ENCODE peak calls at places on chromosomes 12 and 14, in seven cellular contexts. One of them, this sample, is unnamed.
A peak's percentile ranks its signal among the peaks of the same experiment; 100 is the strongest.

GRCh38 chr14:30855345-30856037 is 18.9 kb upstream of the COCH start:
- DNase-seq in K562: no peak
- DNase-seq in neural progenitor cell: no peak
- DNase-seq in stomach: no peak
- DNase-seq in upper lobe of right lung: no peak
- DNase-seq in psoas muscle: no peak
- DNase-seq in right lobe of liver: no peak
- DNase-seq in this sample: no peak

GRCh38 chr14:71244341-71244740 is 337.1 kb downstream of the PCNX1 start:
- DNase-seq in stomach: no peak
- DNase-seq in K562: no peak
- DNase-seq in upper lobe of right lung: no peak
- DNase-seq in neural progenitor cell: no peak
- DNase-seq in right lobe of liver: no peak
- DNase-seq in psoas muscle: no peak
- DNase-seq in this sample: no peak

GRCh38 chr14:55772521-55772920 is 192.5 kb downstream of the KTN1 start:
- DNase-seq in stomach: no peak
- DNase-seq in K562: no peak
- DNase-seq in psoas muscle: no peak
- DNase-seq in neural progenitor cell: no peak
- DNase-seq in right lobe of liver: no peak
- DNase-seq in upper lobe of right lung: no peak
- DNase-seq in this sample: no peak

GRCh38 chr12:53659011-53659551 is 16.8 kb downstream of the ATP5MC2 start:
- DNase-seq in psoas muscle: no peak
- DNase-seq in upper lobe of right lung: no peak
- DNase-seq in K562: no peak
- DNase-seq in neural progenitor cell: peak; percentile 87
- DNase-seq in stomach: peak; percentile 76
- DNase-seq in right lobe of liver: peak; percentile 87
- DNase-seq in this sample: peak; percentile 69

GRCh38 chr12:108266131-108266530 is 73.0 kb downstream of the CMKLR1 start:
- DNase-seq in right lobe of liver: no peak
- DNase-seq in K562: no peak
- DNase-seq in stomach: no peak
- DNase-seq in upper lobe of right lung: no peak
- DNase-seq in neural progenitor cell: no peak
- DNase-seq in psoas muscle: no peak
- DNase-seq in this sample: no peak

GRCh38 chr12:102421801-102422583 is 58.4 kb downstream of the IGF1 start:
- DNase-seq in upper lobe of right lung: no peak
- DNase-seq in stomach: no peak
- DNase-seq in right lobe of liver: no peak
- DNase-seq in K562: no peak
- DNase-seq in neural progenitor cell: no peak
- DNase-seq in psoas muscle: no peak
- DNase-seq in this sample: no peak

GRCh38 chr12:20272171-20272570 is 96.2 kb upstream of the PDE3A start:
- DNase-seq in neural progenitor cell: no peak
- DNase-seq in right lobe of liver: no peak
- DNase-seq in psoas muscle: no peak
- DNase-seq in stomach: no peak
- DNase-seq in K562: no peak
- DNase-seq in upper lobe of right lung: no peak
- DNase-seq in this sample: no peak

GRCh38 chr14:105917933-105918436 is 391.6 kb downstream of the TMEM121 start:
- DNase-seq in upper lobe of right lung: peak; percentile 40
- DNase-seq in psoas muscle: peak; percentile 26
- DNase-seq in K562: peak; percentile 0
- DNase-seq in neural progenitor cell: no peak
- DNase-seq in stomach: no peak
- DNase-seq in right lobe of liver: peak; percentile 23
- DNase-seq in this sample: no peak

GRCh38 chr12:2359725-2360629 is 307.2 kb downstream of the CACNA1C start:
- DNase-seq in right lobe of liver: no peak
- DNase-seq in neural progenitor cell: no peak
- DNase-seq in stomach: no peak
- DNase-seq in K562: no peak
- DNase-seq in upper lobe of right lung: no peak
- DNase-seq in psoas muscle: no peak
- DNase-seq in this sample: no peak

GRCh38 chr12:89319606-89320005 is 32.7 kb downstream of the DUSP6 start:
- DNase-seq in neural progenitor cell: no peak
- DNase-seq in right lobe of liver: no peak
- DNase-seq in stomach: no peak
- DNase-seq in K562: no peak
- DNase-seq in upper lobe of right lung: no peak
- DNase-seq in psoas muscle: no peak
- DNase-seq in this sample: no peak

GRCh38 chr12:131452444-131452860 is 258.4 kb upstream of the SFSWAP start:
- DNase-seq in neural progenitor cell: peak; percentile 54
- DNase-seq in right lobe of liver: no peak
- DNase-seq in K562: peak; percentile 65
- DNase-seq in psoas muscle: no peak
- DNase-seq in upper lobe of right lung: peak; percentile 66
- DNase-seq in stomach: peak; percentile 18
- DNase-seq in this sample: no peak

GRCh38 chr14:49364752-49365117 is 221.4 kb downstream of the RPS29 start:
- DNase-seq in K562: no peak
- DNase-seq in stomach: no peak
- DNase-seq in upper lobe of right lung: no peak
- DNase-seq in psoas muscle: no peak
- DNase-seq in right lobe of liver: no peak
- DNase-seq in neural progenitor cell: no peak
- DNase-seq in this sample: no peak

GRCh38 chr14:99430491-99430890 is 50.2 kb downstream of the SETD3 start:
- DNase-seq in stomach: peak; percentile 69
- DNase-seq in neural progenitor cell: peak; percentile 43
- DNase-seq in right lobe of liver: no peak
- DNase-seq in psoas muscle: no peak
- DNase-seq in upper lobe of right lung: no peak
- DNase-seq in K562: no peak
- DNase-seq in this sample: no peak

GRCh38 chr12:49546481-49546880 is 7.7 kb downstream of the KCNH3 start:
- DNase-seq in K562: no peak
- DNase-seq in stomach: no peak
- DNase-seq in right lobe of liver: no peak
- DNase-seq in psoas muscle: no peak
- DNase-seq in upper lobe of right lung: peak; percentile 46
- DNase-seq in neural progenitor cell: no peak
- DNase-seq in this sample: no peak
- H3K27me3 ChIP-seq in K562: peaks cover 13% of the 10 kb centered on the region
- H3K27me3 ChIP-seq in stomach: peaks cover 50% of the 10 kb centered on the region
- H3K27me3 ChIP-seq in right lobe of liver: no peaks in the 10 kb centered on the region
- H3K27me3 ChIP-seq in psoas muscle: no peaks in the 10 kb centered on the region
- H3K27me3 ChIP-seq in upper lobe of right lung: peaks cover 36% of the 10 kb centered on the region
- H3K27me3 ChIP-seq in neural progenitor cell: peaks cover 96% of the 10 kb centered on the region
- H3K27me3 ChIP-seq in this sample: peaks cover 67% of the 10 kb centered on the region

DNA sequence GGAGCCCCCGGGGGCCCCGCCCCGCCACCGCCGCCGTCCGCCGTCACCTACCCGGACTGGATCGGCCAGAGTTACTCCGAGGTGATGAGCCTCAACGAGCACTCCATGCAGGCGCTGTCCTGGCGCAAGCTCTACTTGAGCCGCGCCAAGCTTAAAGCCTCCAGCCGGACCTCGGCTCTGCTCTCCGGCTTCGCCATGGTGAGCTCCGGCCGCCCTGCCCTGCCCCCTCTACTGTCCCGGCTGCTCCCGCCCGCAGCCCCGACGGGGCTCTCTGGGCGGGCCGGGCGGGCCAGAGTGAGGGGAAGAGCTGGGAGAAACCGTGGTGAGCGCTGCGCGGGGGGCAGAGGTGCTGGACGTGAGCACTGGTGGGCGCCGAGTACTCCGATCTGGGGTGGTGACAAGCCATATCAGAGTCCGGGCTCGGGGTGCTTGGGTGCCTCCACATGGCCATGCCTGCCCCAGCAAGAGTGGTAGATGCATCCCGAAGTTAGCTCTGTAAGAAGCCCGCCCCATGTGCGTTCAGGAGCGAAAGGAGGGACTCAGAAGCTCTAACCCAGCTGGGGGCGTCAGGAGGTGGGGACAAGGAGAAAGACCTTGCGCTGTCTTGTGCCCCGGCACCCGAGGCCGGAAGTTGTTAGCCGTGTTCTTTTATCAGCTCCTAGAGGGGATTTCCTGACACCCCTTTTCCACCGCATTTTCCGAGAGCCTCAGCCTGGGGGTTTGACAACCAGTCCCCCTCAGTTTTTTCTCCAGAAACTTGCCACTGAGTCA is 708 bp downstream of the ORAI1 start:
- DNase-seq in K562: peak; percentile 57
- DNase-seq in right lobe of liver: peak; percentile 70
- DNase-seq in psoas muscle: peak; percentile 77
- DNase-seq in neural progenitor cell: peak; percentile 84
- DNase-seq in stomach: peak; percentile 58
- DNase-seq in upper lobe of right lung: peak; percentile 86
- DNase-seq in this sample: peak; percentile 61
- TF ChIP-seq CTCF in K562: peak; percentile 18
- TF ChIP-seq CTCF in right lobe of liver: peak; percentile 1
- TF ChIP-seq CTCF in psoas muscle: no peak
- TF ChIP-seq CTCF in neural progenitor cell: no peak
- TF ChIP-seq CTCF in stomach: no peak
- TF ChIP-seq CTCF in upper lobe of right lung: peak; percentile 18
- TF ChIP-seq CTCF in this sample: peak; percentile 7

GRCh38 chr14:58639842-58640484 is 2.2 kb downstream of the DACT1 start:
- DNase-seq in upper lobe of right lung: no peak
- DNase-seq in neural progenitor cell: peak; percentile 68
- DNase-seq in right lobe of liver: no peak
- DNase-seq in K562: peak; percentile 13
- DNase-seq in stomach: no peak
- DNase-seq in psoas muscle: no peak
- DNase-seq in this sample: no peak

GRCh38 chr14:58638231-58639205 is 756 bp downstream of the DACT1 start:
- DNase-seq in stomach: no peak
- DNase-seq in upper lobe of right lung: peak; percentile 70
- DNase-seq in K562: no peak
- DNase-seq in psoas muscle: peak; percentile 60
- DNase-seq in right lobe of liver: no peak
- DNase-seq in neural progenitor cell: peak; percentile 70
- DNase-seq in this sample: peak; percentile 68

GRCh38 chr14:58643366-58643765 is 5.6 kb downstream of the DACT1 start:
- DNase-seq in neural progenitor cell: no peak
- DNase-seq in stomach: no peak
- DNase-seq in upper lobe of right lung: no peak
- DNase-seq in K562: no peak
- DNase-seq in psoas muscle: no peak
- DNase-seq in right lobe of liver: no peak
- DNase-seq in this sample: no peak

GRCh38 chr14:58641509-58641908 is 3.7 kb downstream of the DACT1 start:
- DNase-seq in K562: no peak
- DNase-seq in stomach: no peak
- DNase-seq in upper lobe of right lung: no peak
- DNase-seq in right lobe of liver: no peak
- DNase-seq in psoas muscle: no peak
- DNase-seq in neural progenitor cell: no peak
- DNase-seq in this sample: no peak

GRCh38 chr14:58640959-58641358 is 3.2 kb downstream of the DACT1 start:
- DNase-seq in neural progenitor cell: no peak
- DNase-seq in psoas muscle: no peak
- DNase-seq in stomach: no peak
- DNase-seq in K562: no peak
- DNase-seq in right lobe of liver: no peak
- DNase-seq in upper lobe of right lung: no peak
- DNase-seq in this sample: no peak
- H3K4me3 ChIP-seq in neural progenitor cell: no peak overlapping the region
- H3K4me3 ChIP-seq in psoas muscle: no peak overlapping the region
- H3K4me3 ChIP-seq in stomach: no peak overlapping the region
- H3K4me3 ChIP-seq in K562: no peak overlapping the region
- H3K4me3 ChIP-seq in right lobe of liver: no peak overlapping the region
- H3K4me3 ChIP-seq in upper lobe of right lung: no peak overlapping the region
- H3K4me3 ChIP-seq in this sample: no peak overlapping the region

DNA sequence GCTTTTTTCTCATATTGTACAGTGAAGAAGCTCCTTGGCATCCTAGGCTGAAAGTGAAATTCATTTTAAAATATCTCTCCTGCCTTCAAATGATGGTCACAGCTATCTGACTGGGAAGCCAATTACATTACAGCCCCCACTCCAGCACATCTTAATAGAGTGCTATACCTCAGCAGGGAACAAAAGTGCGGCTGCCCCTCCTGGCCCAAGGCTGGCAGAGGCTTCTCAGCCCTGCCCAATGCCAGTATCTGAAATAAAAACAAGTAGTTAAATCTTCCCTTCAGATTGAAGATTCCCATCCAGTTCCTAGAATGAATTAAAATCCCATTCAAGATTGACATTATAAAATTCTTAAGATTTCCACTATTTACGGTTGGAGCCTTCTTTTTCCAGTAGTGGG is 54.9 kb upstream of the GNG2 start:
- DNase-seq in neural progenitor cell: no peak
- DNase-seq in K562: no peak
- DNase-seq in stomach: no peak
- DNase-seq in right lobe of liver: no peak
- DNase-seq in upper lobe of right lung: no peak
- DNase-seq in psoas muscle: no peak
- DNase-seq in this sample: no peak
- H3K27me3 ChIP-seq in neural progenitor cell: no peaks in the 10 kb centered on the region
- H3K27me3 ChIP-seq in K562: no peaks in the 10 kb centered on the region
- H3K27me3 ChIP-seq in stomach: no peaks in the 10 kb centered on the region
- H3K27me3 ChIP-seq in right lobe of liver: no peaks in the 10 kb centered on the region
- H3K27me3 ChIP-seq in upper lobe of right lung: no peaks in the 10 kb centered on the region
- H3K27me3 ChIP-seq in psoas muscle: no peaks in the 10 kb centered on the region
- H3K27me3 ChIP-seq in this sample: no peaks in the 10 kb centered on the region

GRCh38 chr12:9243999-9244649 is 35.9 kb upstream of the PZP start:
- DNase-seq in K562: no peak
- DNase-seq in psoas muscle: no peak
- DNase-seq in neural progenitor cell: no peak
- DNase-seq in stomach: no peak
- DNase-seq in upper lobe of right lung: no peak
- DNase-seq in right lobe of liver: no peak
- DNase-seq in this sample: no peak

GRCh38 chr12:9253464-9253863 is 45.3 kb upstream of the PZP start:
- DNase-seq in K562: no peak
- DNase-seq in stomach: no peak
- DNase-seq in upper lobe of right lung: no peak
- DNase-seq in psoas muscle: no peak
- DNase-seq in right lobe of liver: no peak
- DNase-seq in neural progenitor cell: no peak
- DNase-seq in this sample: no peak

GRCh38 chr12:9244894-9245293 is 36.7 kb upstream of the PZP start:
- DNase-seq in K562: no peak
- DNase-seq in stomach: no peak
- DNase-seq in upper lobe of right lung: no peak
- DNase-seq in neural progenitor cell: no peak
- DNase-seq in right lobe of liver: no peak
- DNase-seq in psoas muscle: no peak
- DNase-seq in this sample: no peak

GRCh38 chr12:9252256-9252655 is 44.1 kb upstream of the PZP start:
- DNase-seq in psoas muscle: no peak
- DNase-seq in right lobe of liver: no peak
- DNase-seq in K562: no peak
- DNase-seq in neural progenitor cell: no peak
- DNase-seq in upper lobe of right lung: no peak
- DNase-seq in stomach: no peak
- DNase-seq in this sample: no peak

DNA sequence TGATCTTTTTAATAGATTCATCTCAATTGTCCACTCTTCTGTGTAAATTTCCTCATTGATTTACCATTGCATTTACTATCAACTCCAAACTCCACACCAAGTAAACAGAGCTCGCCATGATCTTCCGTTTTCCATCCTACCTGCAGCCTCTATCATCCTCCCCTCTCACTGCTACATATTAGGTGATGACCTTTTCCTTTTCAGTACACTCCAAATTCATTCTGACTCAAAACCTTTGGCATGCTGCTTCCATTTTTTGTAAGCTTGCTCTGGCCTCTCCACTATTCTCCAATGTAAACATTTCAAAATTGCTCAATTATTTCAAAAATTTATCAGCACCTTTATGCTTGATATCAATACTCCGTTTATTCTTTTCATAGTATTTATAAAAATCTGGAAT is 40.2 kb upstream of the PZP start:
- DNase-seq in right lobe of liver: no peak
- DNase-seq in upper lobe of right lung: no peak
- DNase-seq in K562: no peak
- DNase-seq in neural progenitor cell: no peak
- DNase-seq in stomach: no peak
- DNase-seq in psoas muscle: no peak
- DNase-seq in this sample: no peak
- TF ChIP-seq CTCF in right lobe of liver: no peak
- TF ChIP-seq CTCF in upper lobe of right lung: no peak
- TF ChIP-seq CTCF in K562: no peak
- TF ChIP-seq CTCF in neural progenitor cell: no peak
- TF ChIP-seq CTCF in stomach: no peak
- TF ChIP-seq CTCF in psoas muscle: no peak
- TF ChIP-seq CTCF in this sample: no peak

This sample was measured in tibial artery.